ENCODE peak calls at places on chromosome 14, in five cellular contexts. D is H9; T is CD8-positive, alpha-beta T cell; V is left ventricle myocardium inferior; B is cardiac muscle cell. P is an unnamed sample.
A peak's percentile ranks its signal among the peaks of the same experiment; 100 is the strongest.

GRCh38 chr14:104817930-104818713 is 17.2 kb downstream of the ZBTB42 start:
- DNase-seq in V (no peak), B (no peak), D (no peak), T (no peak), P (no peak)

GRCh38 chr14:32693114-32693513 is 245.6 kb upstream of the NPAS3 start:
- DNase-seq in T (no peak), B (no peak), D (peak; percentile 29), V (no peak), P (no peak)

GRCh38 chr14:20830831-20831230 is 28.2 kb upstream of the RNASE1 start:
- DNase-seq in B (no peak), V (no peak), D (no peak), T (no peak), P (no peak)

GRCh38 chr14:75399819-75400678 is 27.8 kb upstream of the JDP2 start:
- DNase-seq in V (peak; percentile 90), D (no peak), B (no peak), T (no peak), P (peak; percentile 98)

GRCh38 chr14:39492267-39492666 is 60.0 kb upstream of the FBXO33 start:
- DNase-seq in D (no peak), V (no peak), B (peak; percentile 12), T (no peak), P (no peak)

GRCh38 chr14:80518173-80518572 is 306.9 kb upstream of the DIO2 start:
- DNase-seq in V (no peak), T (no peak), B (no peak), D (no peak), P (no peak)

GRCh38 chr14:74882103-74882920 is 596 bp downstream of the DLST start:
- DNase-seq in D (no peak), B (peak; percentile 50), V (peak; percentile 34), T (peak; percentile 61), P (no peak)

GRCh38 chr14:94427016-94427613 is 25.5 kb downstream of the SERPINA11 start:
- DNase-seq in B (no peak), D (no peak), T (no peak), V (no peak), P (no peak)

GRCh38 chr14:67539116-67539515 is 6.0 kb downstream of the PLEKHH1 start:
- DNase-seq in D (no peak), B (no peak), T (no peak), V (no peak), P (no peak)

GRCh38 chr14:49106721-49107689 is 479.2 kb downstream of the RPS29 start:
- DNase-seq in V (no peak), D (no peak), T (no peak), B (peak; percentile 55), P (no peak)

GRCh38 chr14:71529855-71530254 is 402.4 kb upstream of the RGS6 start:
- DNase-seq in D (no peak), V (no peak), T (no peak), B (no peak), P (no peak)

GRCh38 chr14:36035675-36036074 is 140.8 kb downstream of the PTCSC3 start:
- DNase-seq in V (no peak), T (no peak), D (no peak), B (no peak), P (no peak)

GRCh38 chr14:75859746-75860145 is 122.0 kb downstream of the TGFB3 start:
- DNase-seq in D (no peak), T (no peak), B (no peak), V (no peak), P (no peak)

GRCh38 chr14:89455412-89455811 is 38.4 kb upstream of the FOXN3 start:
- DNase-seq in D (no peak), B (peak; percentile 82), V (no peak), T (no peak), P (peak; percentile 62)

GRCh38 chr14:106396999-106397398 is 870.6 kb downstream of the TMEM121 start:
- DNase-seq in V (no peak), D (no peak), B (no peak), T (no peak), P (no peak)

GRCh38 chr14:62657376-62657775 is 387.9 kb downstream of the KCNH5 start:
- DNase-seq in D (no peak), T (no peak), V (no peak), B (no peak), P (no peak)

GRCh38 chr14:36556811-36557433 is 25.5 kb downstream of the NKX2-8 start:
- DNase-seq in V (no peak), B (peak; percentile 26), D (no peak), T (no peak), P (no peak)

GRCh38 chr14:94404561-94404960 is 16.2 kb upstream of the SERPINA1 start:
- DNase-seq in T (no peak), B (no peak), V (no peak), D (no peak), P (no peak)

GRCh38 chr14:104361921-104362681 is 217.5 kb upstream of the C14orf180 start:
- DNase-seq in V (no peak), T (no peak), B (no peak), D (peak; percentile 15), P (no peak)

GRCh38 chr14:73188501-73188903 is 48.8 kb upstream of the PAPLN start:
- DNase-seq in D (no peak), V (no peak), T (no peak), B (no peak), P (no peak)

GRCh38 chr14:50955373-50956043 is 11.2 kb upstream of the PYGL start:
- DNase-seq in B (peak; percentile 20), V (peak; percentile 43), D (peak; percentile 85), T (no peak), P (no peak)

GRCh38 chr14:103207038-103207403 is 83.8 kb downstream of the TNFAIP2 start:
- DNase-seq in T (no peak), D (peak; percentile 80), V (peak; percentile 91), B (peak; percentile 39), P (no peak)

GRCh38 chr14:36996133-36996856 is 176.1 kb downstream of the SLC25A21 start:
- DNase-seq in V (no peak), D (no peak), T (no peak), B (no peak), P (no peak)

GRCh38 chr14:99035712-99036593 is 236.0 kb downstream of the BCL11B start:
- DNase-seq in D (peak; percentile 84), B (peak; percentile 73), T (no peak), V (peak; percentile 81), P (no peak)

GRCh38 chr14:51310453-51311074 is 70.5 kb downstream of the TMX1 start:
- DNase-seq in D (no peak), B (no peak), V (no peak), T (no peak), P (no peak)

GRCh38 chr14:105294142-105294597 is 6.6 kb downstream of the BRF1 start:
- DNase-seq in D (no peak), V (peak; percentile 82), T (peak; percentile 77), B (no peak), P (peak; percentile 15)

GRCh38 chr14:104116544-104117340 is 21.6 kb upstream of the KIF26A start:
- DNase-seq in T (no peak), V (peak; percentile 11), D (no peak), B (peak; percentile 38), P (peak; percentile 62)

GRCh38 chr14:55470025-55470424 is 29.6 kb upstream of the TBPL2 start:
- DNase-seq in V (no peak), D (no peak), B (no peak), T (no peak), P (no peak)
- H3K27ac ChIP-seq in V (no peak overlapping the region), D (no peak overlapping the region), B (no peak overlapping the region), T (no peak overlapping the region), P (no peak overlapping the region)

GRCh38 chr14:23436327-23437141 is 1.1 kb upstream of the MYH7 start:
- DNase-seq in D (no peak), T (no peak), B (peak; percentile 15), V (no peak), P (peak; percentile 11)

GRCh38 chr14:23441076-23441475 is 5.6 kb upstream of the MYH7 start:
- DNase-seq in D (no peak), V (no peak), B (no peak), T (no peak), P (no peak)

GRCh38 chr14:23437142-23438129 is 2.0 kb upstream of the MYH7 start:
- DNase-seq in T (no peak), D (peak; percentile 20), B (no peak), V (no peak), P (peak; percentile 26)

GRCh38 chr14:23438130-23438893 is 2.9 kb upstream of the MYH7 start:
- DNase-seq in B (peak; percentile 96), D (peak; percentile 27), T (no peak), V (peak; percentile 72), P (no peak)

GRCh38 chr14:23439107-23439835 is 3.8 kb upstream of the MYH7 start:
- DNase-seq in V (no peak), D (no peak), B (no peak), T (no peak), P (no peak)
- H3K27ac ChIP-seq in V (no peak overlapping the region), D (no peak overlapping the region), B (peak overlapping the region; percentile 100), T (no peak overlapping the region), P (no peak overlapping the region)

DNA sequence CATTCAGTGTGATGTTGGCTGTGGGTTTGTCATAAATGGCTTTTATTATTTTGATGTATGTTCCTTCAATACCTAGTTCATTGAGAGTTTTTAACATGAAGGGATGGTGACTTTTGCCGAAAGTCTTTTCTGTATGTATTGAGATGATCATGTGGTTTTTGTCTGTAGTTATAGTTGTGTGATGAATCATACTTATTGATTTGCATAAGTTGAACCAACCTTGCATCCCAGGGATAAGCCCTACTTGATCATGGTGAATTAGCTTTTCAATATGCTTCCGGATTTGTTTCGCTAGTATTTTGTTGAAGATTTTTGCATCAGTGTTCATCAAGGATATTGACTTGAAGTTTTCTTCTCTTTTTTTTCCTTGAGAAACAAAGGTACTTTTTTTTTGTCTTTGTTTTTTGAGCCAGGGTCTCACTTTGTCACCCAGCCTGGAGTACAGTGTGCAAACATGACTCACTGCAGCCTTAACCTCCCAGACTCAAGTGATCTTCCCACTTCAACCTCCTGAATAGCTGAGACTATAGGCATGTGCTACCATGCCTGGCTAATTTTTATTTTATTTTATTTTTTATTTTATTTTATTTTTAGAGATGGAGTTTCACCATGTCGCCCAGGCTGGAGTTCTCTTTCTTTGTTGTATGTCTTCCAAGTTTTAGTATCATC is 121.3 kb downstream of the FUT8 start:
- DNase-seq in T (no peak), D (no peak), B (no peak), V (no peak), P (no peak)
- H3K27ac ChIP-seq in T (no peak overlapping the region), D (no peak overlapping the region), B (no peak overlapping the region), V (no peak overlapping the region), P (no peak overlapping the region)

GRCh38 chr14:22658951-22659350 is 14.8 kb upstream of the OR6J1 start:
- DNase-seq in B (no peak), D (no peak), V (no peak), T (no peak), P (no peak)

GRCh38 chr14:22660654-22661053 is 16.5 kb upstream of the OR6J1 start:
- DNase-seq in T (no peak), B (no peak), V (no peak), D (no peak), P (no peak)

GRCh38 chr14:22656945-22657711 is 13.0 kb upstream of the OR6J1 start:
- DNase-seq in D (no peak), V (no peak), T (no peak), B (no peak), P (no peak)

GRCh38 chr14:22656226-22656625 is 12.1 kb upstream of the OR6J1 start:
- DNase-seq in D (no peak), B (no peak), T (no peak), V (no peak), P (no peak)

DNA sequence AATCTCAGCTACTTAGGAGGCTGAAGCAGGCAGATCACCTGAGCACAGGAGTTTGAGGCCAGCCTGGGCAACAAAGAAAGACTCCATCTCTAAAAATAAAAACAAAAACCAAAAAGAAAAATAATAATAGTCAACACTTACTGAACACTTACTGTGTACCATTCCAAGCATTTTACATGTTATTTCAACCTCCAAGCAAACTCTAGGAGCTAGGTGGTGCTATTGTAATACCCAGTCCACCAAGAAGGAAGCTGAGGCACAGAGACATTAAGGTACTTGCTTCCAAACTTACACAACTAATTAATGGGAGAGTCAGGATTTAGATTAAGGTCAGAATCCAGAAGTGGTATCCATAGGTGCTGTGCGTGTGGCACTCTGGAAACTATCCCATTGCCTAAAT is 13.7 kb upstream of the OR6J1 start:
- DNase-seq in B (no peak), V (no peak), D (no peak), T (no peak), P (no peak)
- H3K27ac ChIP-seq in B (no peak overlapping the region), V (no peak overlapping the region), D (no peak overlapping the region), T (no peak overlapping the region), P (no peak overlapping the region)